ENCODE peak calls at places on chromosomes 7 and 10, in eight cellular contexts. J is left cardiac atrium, Z is mesothelial cell of epicardium, K is HCEC 1CT, W is astrocyte of the spinal cord, B is Caki2, C is mammary epithelial cell, Q is right cardiac atrium. X is an unnamed sample.

GRCh38 chr7:69399038-69399800 is 199.1 kb upstream of the AUTS2 start:
- DNase-seq in B (peak; percentile 44), J (no peak), K (no peak), Z (no peak), Q (no peak), W (peak; percentile 37), C (no peak), X (no peak)

GRCh38 chr10:69449841-69450240 is 1.4 kb upstream of the TSPAN15 start:
- DNase-seq in J (peak; percentile 56), C (no peak), W (peak; percentile 23), B (peak; percentile 75), K (peak; percentile 74), Q (no peak), Z (no peak), X (peak; percentile 46)

GRCh38 chr7:36388423-36388822 is 1.2 kb upstream of the ANLN start:
- DNase-seq in J (no peak), Z (no peak), W (no peak), B (peak; percentile 36), Q (no peak), C (peak; percentile 70), K (no peak), X (no peak)

GRCh38 chr7:44518761-44519160 is 22.4 kb downstream of the NPC1L1 start:
- DNase-seq in C (no peak), B (no peak), K (no peak), J (no peak), W (no peak), Z (no peak), Q (no peak), X (no peak)

GRCh38 chr10:59362184-59362966 is at the start of gene FAM13C:
- DNase-seq in K (peak; percentile 28), C (peak; percentile 54), Q (peak; percentile 84), B (peak; percentile 10), Z (peak; percentile 76), J (peak; percentile 75), W (peak; percentile 60), X (peak; percentile 66)

GRCh38 chr10:64211466-64211865 is 690.3 kb downstream of the REEP3 start:
- DNase-seq in Q (no peak), B (no peak), W (no peak), K (no peak), J (no peak), C (no peak), Z (no peak), X (peak; percentile 21)

GRCh38 chr10:22599048-22599561 is 115.3 kb downstream of the PIP4K2A start:
- DNase-seq in Q (no peak), W (peak; percentile 79), Z (no peak), K (peak; percentile 91), C (peak; percentile 41), J (no peak), B (peak; percentile 87), X (peak; percentile 62)

GRCh38 chr10:131211556-131211955 is 100.0 kb downstream of the TCERG1L start:
- DNase-seq in B (no peak), K (no peak), J (peak; percentile 22), Z (peak; percentile 16), Q (no peak), W (no peak), C (no peak), X (no peak)

GRCh38 chr7:84477786-84478405 is 283.3 kb upstream of the SEMA3A start:
- DNase-seq in Z (no peak), Q (no peak), W (no peak), K (no peak), B (peak; percentile 10), C (peak; percentile 72), J (no peak), X (no peak)

GRCh38 chr7:18305866-18306265 is 189.7 kb upstream of the HDAC9 start:
- DNase-seq in K (no peak), J (no peak), Z (no peak), W (peak; percentile 40), C (no peak), Q (no peak), B (no peak), X (peak; percentile 40)

GRCh38 chr10:130913844-130914243 is 397.7 kb downstream of the TCERG1L start:
- DNase-seq in W (no peak), J (no peak), Q (no peak), B (no peak), K (no peak), C (no peak), Z (no peak), X (no peak)

GRCh38 chr7:3194501-3195141 is 106.4 kb upstream of the SDK1 start:
- DNase-seq in C (peak; percentile 57), Q (no peak), Z (no peak), J (no peak), W (peak; percentile 98), B (peak; percentile 100), K (peak; percentile 80), X (peak; percentile 96)

GRCh38 chr10:59240581-59241183 is 64.2 kb downstream of the PHYHIPL start:
- DNase-seq in C (peak; percentile 16), W (peak; percentile 58), K (peak; percentile 31), J (no peak), Z (no peak), Q (no peak), B (peak; percentile 28), X (peak; percentile 74)

GRCh38 chr7:6026011-6026819 is 5.0 kb upstream of the ANKRD61 start:
- DNase-seq in J (peak; percentile 77), Z (no peak), W (peak; percentile 29), K (peak; percentile 47), C (peak; percentile 19), Q (peak; percentile 85), B (peak; percentile 32), X (peak; percentile 32)

GRCh38 chr10:86317949-86318725 is 48.5 kb downstream of the GRID1 start:
- DNase-seq in B (no peak), Q (no peak), W (no peak), J (no peak), Z (no peak), K (no peak), C (no peak), X (no peak)

GRCh38 chr10:60390224-60390626 is 550 bp upstream of the ANK3 start:
- DNase-seq in W (no peak), Q (no peak), J (no peak), Z (no peak), C (no peak), K (peak; percentile 32), B (no peak), X (peak; percentile 32)

X was measured in fibroblast of pulmonary artery.